ENCODE peak calls at places on chromosomes 12 and 14, in five cellular contexts. A is retinal pigment epithelial cell; E is COR-L47; D is DMS153; X is stimulated activated CD8-positive, alpha-beta memory T cell treated with anti-CD3 and anti-CD28 coated beads, Interleukin-7, amount 100 ng/mL, for 4 hours. B is an unnamed sample.

GRCh38 chr14:54364555-54365415 is 32.0 kb upstream of the CDKN3 start:
- DNase-seq in A (peak; percentile 97), E (no peak), D (no peak), X (no peak), B (no peak)

GRCh38 chr12:109581856-109582255 is 8.3 kb downstream of the MVK start:
- DNase-seq in A (no peak), E (no peak), D (no peak), X (no peak), B (no peak)

GRCh38 chr12:23140710-23141109 is 515.7 kb downstream of the ETNK1 start:
- DNase-seq in A (peak; percentile 49), E (no peak), D (no peak), X (no peak), B (no peak)

GRCh38 chr14:22979748-22980392 is 2.5 kb downstream of the AJUBA start:
- DNase-seq in A (no peak), E (no peak), D (no peak), X (no peak), B (no peak)

GRCh38 chr14:81401420-81402122 is 1.4 kb upstream of the STON2 start:
- DNase-seq in A (peak; percentile 93), E (no peak), D (no peak), X (no peak), B (no peak)

GRCh38 chr12:132270969-132271754 is 58.2 kb downstream of the GALNT9 start:
- DNase-seq in A (no peak), E (peak; percentile 28), D (no peak), X (no peak), B (no peak)

GRCh38 chr12:12439636-12440035 is 82.8 kb downstream of the BORCS5 start:
- DNase-seq in A (no peak), E (no peak), D (no peak), X (no peak), B (no peak)

GRCh38 chr12:66290716-66291200 is 11.5 kb upstream of the HELB start:
- DNase-seq in A (no peak), E (no peak), D (no peak), X (no peak), B (no peak)

GRCh38 chr12:11133816-11134215 is 628 bp downstream of the TAS2R30 start:
- DNase-seq in A (no peak), E (no peak), D (no peak), X (no peak), B (no peak)

GRCh38 chr12:97140355-97140754 is 233.3 kb downstream of the NEDD1 start:
- DNase-seq in A (no peak), E (no peak), D (no peak), X (no peak), B (no peak)

GRCh38 chr14:100127853-100128455 is 31.5 kb downstream of the DEGS2 start:
- DNase-seq in A (no peak), E (no peak), D (no peak), X (no peak), B (no peak)

GRCh38 chr12:7907009-7907408 is 29.0 kb downstream of the SLC2A3 start:
- DNase-seq in A (no peak), E (no peak), D (peak; percentile 60), X (no peak), B (no peak)

GRCh38 chr12:91326043-91327027 is 143.7 kb upstream of the DCN start:
- DNase-seq in A (no peak), E (peak; percentile 2), D (peak; percentile 4), X (no peak), B (no peak)

GRCh38 chr12:84463756-84464495 is 448.7 kb downstream of the SLC6A15 start:
- DNase-seq in A (no peak), E (no peak), D (no peak), X (no peak), B (no peak)

GRCh38 chr12:108307006-108307405 is 32.1 kb downstream of the CMKLR1 start:
- DNase-seq in A (no peak), E (no peak), D (no peak), X (no peak), B (no peak)

GRCh38 chr14:80959448-80960006 is 4.1 kb downstream of the TSHR start:
- DNase-seq in A (no peak), E (peak; percentile 52), D (no peak), X (peak; percentile 38), B (no peak)

GRCh38 chr14:90184571-90185266 is 71.6 kb upstream of the PSMC1 start:
- DNase-seq in A (no peak), E (no peak), D (no peak), X (no peak), B (no peak)

GRCh38 chr14:106792543-106792942 is 1266.2 kb downstream of the TMEM121 start:
- DNase-seq in A (no peak), E (no peak), D (no peak), X (no peak), B (no peak)

GRCh38 chr12:100964026-100964425 is 169.4 kb downstream of the ANO4 start:
- DNase-seq in A (no peak), E (no peak), D (no peak), X (no peak), B (no peak)